ENCODE peak calls at places on chromosomes 6 and 20, in ten cellular contexts. One of them, this sample, is unnamed.
A peak's percentile ranks its signal among the peaks of the same experiment; 100 is the strongest.

GRCh38 chr20:363319-364078 is 16.6 kb downstream of the NRSN2 start:
- DNase-seq in suprapubic skin: no peak
- DNase-seq in stomach: no peak
- DNase-seq in CD8-positive, alpha-beta memory T cell: no peak
- DNase-seq in effector memory CD4-positive, alpha-beta T cell: no peak
- DNase-seq in H1: no peak
- DNase-seq in neuronal stem cell: no peak
- DNase-seq in heart right ventricle: no peak
- DNase-seq in IMR-90: peak; percentile 36
- DNase-seq in pancreas: peak; percentile 61
- DNase-seq in this sample: no peak

GRCh38 chr6:119207973-119208725 is 129.7 kb upstream of the FAM184A start:
- DNase-seq in suprapubic skin: no peak
- DNase-seq in stomach: no peak
- DNase-seq in CD8-positive, alpha-beta memory T cell: no peak
- DNase-seq in effector memory CD4-positive, alpha-beta T cell: no peak
- DNase-seq in H1: no peak
- DNase-seq in neuronal stem cell: no peak
- DNase-seq in heart right ventricle: no peak
- DNase-seq in IMR-90: peak; percentile 66
- DNase-seq in pancreas: no peak
- DNase-seq in this sample: no peak

GRCh38 chr6:55277628-55278003 is 49.7 kb upstream of the GFRAL start:
- DNase-seq in suprapubic skin: no peak
- DNase-seq in stomach: no peak
- DNase-seq in CD8-positive, alpha-beta memory T cell: no peak
- DNase-seq in effector memory CD4-positive, alpha-beta T cell: no peak
- DNase-seq in H1: no peak
- DNase-seq in neuronal stem cell: no peak
- DNase-seq in heart right ventricle: no peak
- DNase-seq in IMR-90: no peak
- DNase-seq in pancreas: no peak
- DNase-seq in this sample: no peak

GRCh38 chr20:9508240-9508661 is 6.1 kb upstream of the LAMP5 start:
- DNase-seq in suprapubic skin: no peak
- DNase-seq in stomach: no peak
- DNase-seq in CD8-positive, alpha-beta memory T cell: no peak
- DNase-seq in effector memory CD4-positive, alpha-beta T cell: no peak
- DNase-seq in H1: peak; percentile 64
- DNase-seq in neuronal stem cell: no peak
- DNase-seq in heart right ventricle: no peak
- DNase-seq in IMR-90: no peak
- DNase-seq in pancreas: no peak
- DNase-seq in this sample: no peak

GRCh38 chr20:16096756-16097326 is 476.4 kb downstream of the KIF16B start:
- DNase-seq in suprapubic skin: no peak
- DNase-seq in stomach: no peak
- DNase-seq in CD8-positive, alpha-beta memory T cell: no peak
- DNase-seq in effector memory CD4-positive, alpha-beta T cell: no peak
- DNase-seq in H1: no peak
- DNase-seq in neuronal stem cell: no peak
- DNase-seq in heart right ventricle: no peak
- DNase-seq in IMR-90: no peak
- DNase-seq in pancreas: no peak
- DNase-seq in this sample: no peak

GRCh38 chr20:36919715-36920333 is 31.7 kb downstream of the SAMHD1 start:
- DNase-seq in suprapubic skin: no peak
- DNase-seq in stomach: no peak
- DNase-seq in CD8-positive, alpha-beta memory T cell: peak; percentile 6
- DNase-seq in effector memory CD4-positive, alpha-beta T cell: no peak
- DNase-seq in H1: no peak
- DNase-seq in neuronal stem cell: peak; percentile 29
- DNase-seq in heart right ventricle: no peak
- DNase-seq in IMR-90: peak; percentile 74
- DNase-seq in pancreas: no peak
- DNase-seq in this sample: peak; percentile 58

GRCh38 chr6:8375916-8376315 is 59.4 kb downstream of the SLC35B3 start:
- DNase-seq in suprapubic skin: no peak
- DNase-seq in stomach: no peak
- DNase-seq in CD8-positive, alpha-beta memory T cell: no peak
- DNase-seq in effector memory CD4-positive, alpha-beta T cell: no peak
- DNase-seq in H1: no peak
- DNase-seq in neuronal stem cell: no peak
- DNase-seq in heart right ventricle: no peak
- DNase-seq in IMR-90: no peak
- DNase-seq in pancreas: no peak
- DNase-seq in this sample: no peak

GRCh38 chr6:136643850-136644596 is 93.8 kb upstream of the MAP7 start:
- DNase-seq in suprapubic skin: peak; percentile 90
- DNase-seq in stomach: peak; percentile 98
- DNase-seq in CD8-positive, alpha-beta memory T cell: peak; percentile 73
- DNase-seq in effector memory CD4-positive, alpha-beta T cell: peak; percentile 73
- DNase-seq in H1: peak; percentile 96
- DNase-seq in neuronal stem cell: peak; percentile 81
- DNase-seq in heart right ventricle: peak; percentile 84
- DNase-seq in IMR-90: peak; percentile 83
- DNase-seq in pancreas: peak; percentile 93
- DNase-seq in this sample: peak; percentile 68

GRCh38 chr6:170207586-170207985 is 83.3 kb downstream of the DLL1 start:
- DNase-seq in suprapubic skin: no peak
- DNase-seq in stomach: peak; percentile 8
- DNase-seq in CD8-positive, alpha-beta memory T cell: no peak
- DNase-seq in effector memory CD4-positive, alpha-beta T cell: no peak
- DNase-seq in H1: peak; percentile 30
- DNase-seq in neuronal stem cell: no peak
- DNase-seq in heart right ventricle: no peak
- DNase-seq in IMR-90: no peak
- DNase-seq in pancreas: no peak
- DNase-seq in this sample: no peak

GRCh38 chr6:159104163-159104885 is 59.5 kb upstream of the TAGAP start:
- DNase-seq in suprapubic skin: no peak
- DNase-seq in stomach: peak; percentile 76
- DNase-seq in CD8-positive, alpha-beta memory T cell: peak; percentile 64
- DNase-seq in effector memory CD4-positive, alpha-beta T cell: peak; percentile 64
- DNase-seq in H1: peak; percentile 85
- DNase-seq in neuronal stem cell: peak; percentile 45
- DNase-seq in heart right ventricle: peak; percentile 62
- DNase-seq in IMR-90: peak; percentile 45
- DNase-seq in pancreas: peak; percentile 85
- DNase-seq in this sample: peak; percentile 77

GRCh38 chr6:90021701-90022100 is 127.4 kb downstream of the GJA10 start:
- DNase-seq in suprapubic skin: no peak
- DNase-seq in stomach: no peak
- DNase-seq in CD8-positive, alpha-beta memory T cell: no peak
- DNase-seq in effector memory CD4-positive, alpha-beta T cell: no peak
- DNase-seq in H1: no peak
- DNase-seq in neuronal stem cell: no peak
- DNase-seq in heart right ventricle: no peak
- DNase-seq in IMR-90: no peak
- DNase-seq in pancreas: no peak
- DNase-seq in this sample: no peak

GRCh38 chr20:62382306-62383198 is 4.4 kb upstream of the RPS21 start:
- DNase-seq in suprapubic skin: no peak
- DNase-seq in stomach: peak; percentile 89
- DNase-seq in CD8-positive, alpha-beta memory T cell: peak; percentile 65
- DNase-seq in effector memory CD4-positive, alpha-beta T cell: peak; percentile 58
- DNase-seq in H1: peak; percentile 95
- DNase-seq in neuronal stem cell: peak; percentile 66
- DNase-seq in heart right ventricle: peak; percentile 76
- DNase-seq in IMR-90: peak; percentile 70
- DNase-seq in pancreas: peak; percentile 92
- DNase-seq in this sample: peak; percentile 77

GRCh38 chr6:50821431-50822077 is 2.9 kb downstream of the TFAP2B start:
- DNase-seq in suprapubic skin: no peak
- DNase-seq in stomach: no peak
- DNase-seq in CD8-positive, alpha-beta memory T cell: no peak
- DNase-seq in effector memory CD4-positive, alpha-beta T cell: no peak
- DNase-seq in H1: no peak
- DNase-seq in neuronal stem cell: no peak
- DNase-seq in heart right ventricle: no peak
- DNase-seq in IMR-90: no peak
- DNase-seq in pancreas: no peak
- DNase-seq in this sample: no peak

GRCh38 chr6:105844275-105844848 is 241.8 kb upstream of the PRDM1 start:
- DNase-seq in suprapubic skin: no peak
- DNase-seq in stomach: no peak
- DNase-seq in CD8-positive, alpha-beta memory T cell: no peak
- DNase-seq in effector memory CD4-positive, alpha-beta T cell: no peak
- DNase-seq in H1: no peak
- DNase-seq in neuronal stem cell: no peak
- DNase-seq in heart right ventricle: peak; percentile 58
- DNase-seq in IMR-90: peak; percentile 28
- DNase-seq in pancreas: no peak
- DNase-seq in this sample: no peak

GRCh38 chr6:122798099-122798641 is 9.1 kb downstream of the SMPDL3A start:
- DNase-seq in suprapubic skin: no peak
- DNase-seq in stomach: peak; percentile 78
- DNase-seq in CD8-positive, alpha-beta memory T cell: no peak
- DNase-seq in effector memory CD4-positive, alpha-beta T cell: no peak
- DNase-seq in H1: no peak
- DNase-seq in neuronal stem cell: no peak
- DNase-seq in heart right ventricle: no peak
- DNase-seq in IMR-90: peak; percentile 84
- DNase-seq in pancreas: peak; percentile 73
- DNase-seq in this sample: no peak

GRCh38 chr6:42295181-42295580 is 77.5 kb upstream of the MRPS10 start:
- DNase-seq in suprapubic skin: no peak
- DNase-seq in stomach: no peak
- DNase-seq in CD8-positive, alpha-beta memory T cell: no peak
- DNase-seq in effector memory CD4-positive, alpha-beta T cell: no peak
- DNase-seq in H1: no peak
- DNase-seq in neuronal stem cell: no peak
- DNase-seq in heart right ventricle: no peak
- DNase-seq in IMR-90: no peak
- DNase-seq in pancreas: no peak
- DNase-seq in this sample: no peak

GRCh38 chr20:19449051-19449450 is 236.6 kb downstream of the SLC24A3 start:
- DNase-seq in suprapubic skin: no peak
- DNase-seq in stomach: no peak
- DNase-seq in CD8-positive, alpha-beta memory T cell: no peak
- DNase-seq in effector memory CD4-positive, alpha-beta T cell: no peak
- DNase-seq in H1: no peak
- DNase-seq in neuronal stem cell: no peak
- DNase-seq in heart right ventricle: no peak
- DNase-seq in IMR-90: no peak
- DNase-seq in pancreas: no peak
- DNase-seq in this sample: no peak

GRCh38 chr6:148358196-148358785 is 15.7 kb downstream of the SASH1 start:
- DNase-seq in suprapubic skin: peak; percentile 73
- DNase-seq in stomach: no peak
- DNase-seq in CD8-positive, alpha-beta memory T cell: no peak
- DNase-seq in effector memory CD4-positive, alpha-beta T cell: no peak
- DNase-seq in H1: no peak
- DNase-seq in neuronal stem cell: no peak
- DNase-seq in heart right ventricle: no peak
- DNase-seq in IMR-90: peak; percentile 49
- DNase-seq in pancreas: no peak
- DNase-seq in this sample: peak; percentile 39

GRCh38 chr6:1381397-1382330 is 7.7 kb upstream of the FOXF2 start:
- DNase-seq in suprapubic skin: peak; percentile 68
- DNase-seq in stomach: peak; percentile 69
- DNase-seq in CD8-positive, alpha-beta memory T cell: peak; percentile 19
- DNase-seq in effector memory CD4-positive, alpha-beta T cell: peak; percentile 25
- DNase-seq in H1: peak; percentile 95
- DNase-seq in neuronal stem cell: peak; percentile 73
- DNase-seq in heart right ventricle: peak; percentile 55
- DNase-seq in IMR-90: no peak
- DNase-seq in pancreas: peak; percentile 79
- DNase-seq in this sample: no peak

GRCh38 chr20:14198416-14198815 is 139.0 kb downstream of the FLRT3 start:
- DNase-seq in suprapubic skin: no peak
- DNase-seq in stomach: no peak
- DNase-seq in CD8-positive, alpha-beta memory T cell: no peak
- DNase-seq in effector memory CD4-positive, alpha-beta T cell: no peak
- DNase-seq in H1: no peak
- DNase-seq in neuronal stem cell: no peak
- DNase-seq in heart right ventricle: no peak
- DNase-seq in IMR-90: no peak
- DNase-seq in pancreas: no peak
- DNase-seq in this sample: no peak

GRCh38 chr6:130041594-130041993 is 23.2 kb downstream of the L3MBTL3 start:
- DNase-seq in suprapubic skin: no peak
- DNase-seq in stomach: no peak
- DNase-seq in CD8-positive, alpha-beta memory T cell: no peak
- DNase-seq in effector memory CD4-positive, alpha-beta T cell: no peak
- DNase-seq in H1: no peak
- DNase-seq in neuronal stem cell: no peak
- DNase-seq in heart right ventricle: no peak
- DNase-seq in IMR-90: no peak
- DNase-seq in pancreas: no peak
- DNase-seq in this sample: no peak

GRCh38 chr6:152160346-152160745 is 352.9 kb downstream of the ESR1 start:
- DNase-seq in suprapubic skin: no peak
- DNase-seq in stomach: no peak
- DNase-seq in CD8-positive, alpha-beta memory T cell: no peak
- DNase-seq in effector memory CD4-positive, alpha-beta T cell: no peak
- DNase-seq in H1: no peak
- DNase-seq in neuronal stem cell: no peak
- DNase-seq in heart right ventricle: no peak
- DNase-seq in IMR-90: no peak
- DNase-seq in pancreas: no peak
- DNase-seq in this sample: no peak
- H3K4me3 ChIP-seq in suprapubic skin: no peak overlapping the region
- H3K4me3 ChIP-seq in stomach: no peak overlapping the region
- H3K4me3 ChIP-seq in CD8-positive, alpha-beta memory T cell: no peak overlapping the region
- H3K4me3 ChIP-seq in effector memory CD4-positive, alpha-beta T cell: no peak overlapping the region
- H3K4me3 ChIP-seq in H1: no peak overlapping the region
- H3K4me3 ChIP-seq in neuronal stem cell: no peak overlapping the region
- H3K4me3 ChIP-seq in heart right ventricle: no peak overlapping the region
- H3K4me3 ChIP-seq in IMR-90: no peak overlapping the region
- H3K4me3 ChIP-seq in pancreas: no peak overlapping the region
- H3K4me3 ChIP-seq in this sample: no peak overlapping the region

GRCh38 chr6:13702809-13703302 is 8.8 kb downstream of the RANBP9 start:
- DNase-seq in suprapubic skin: no peak
- DNase-seq in stomach: no peak
- DNase-seq in CD8-positive, alpha-beta memory T cell: no peak
- DNase-seq in effector memory CD4-positive, alpha-beta T cell: no peak
- DNase-seq in H1: no peak
- DNase-seq in neuronal stem cell: no peak
- DNase-seq in heart right ventricle: no peak
- DNase-seq in IMR-90: no peak
- DNase-seq in pancreas: no peak
- DNase-seq in this sample: no peak
- H3K4me1 ChIP-seq in suprapubic skin: peaks cover 29% of the 10 kb centered on the region
- H3K4me1 ChIP-seq in stomach: peaks cover 34% of the 10 kb centered on the region
- H3K4me1 ChIP-seq in CD8-positive, alpha-beta memory T cell: peaks cover 51% of the 10 kb centered on the region
- H3K4me1 ChIP-seq in effector memory CD4-positive, alpha-beta T cell: peaks cover 13% of the 10 kb centered on the region
- H3K4me1 ChIP-seq in H1: peaks cover 1% of the 10 kb centered on the region
- H3K4me1 ChIP-seq in neuronal stem cell: no peaks in the 10 kb centered on the region
- H3K4me1 ChIP-seq in heart right ventricle: peaks cover 27% of the 10 kb centered on the region
- H3K4me1 ChIP-seq in IMR-90: peaks cover 3% of the 10 kb centered on the region
- H3K4me1 ChIP-seq in pancreas: peaks cover 10% of the 10 kb centered on the region
- H3K4me1 ChIP-seq in this sample: peaks cover 80% of the 10 kb centered on the region

GRCh38 chr6:108027054-108027453 is 47.5 kb downstream of the OSTM1 start:
- DNase-seq in suprapubic skin: no peak
- DNase-seq in stomach: no peak
- DNase-seq in CD8-positive, alpha-beta memory T cell: no peak
- DNase-seq in effector memory CD4-positive, alpha-beta T cell: no peak
- DNase-seq in H1: no peak
- DNase-seq in neuronal stem cell: no peak
- DNase-seq in heart right ventricle: no peak
- DNase-seq in IMR-90: no peak
- DNase-seq in pancreas: no peak
- DNase-seq in this sample: no peak
- H3K27ac ChIP-seq in suprapubic skin: no peak overlapping the region
- H3K27ac ChIP-seq in stomach: no peak overlapping the region
- H3K27ac ChIP-seq in CD8-positive, alpha-beta memory T cell: no peak overlapping the region
- H3K27ac ChIP-seq in effector memory CD4-positive, alpha-beta T cell: no peak overlapping the region
- H3K27ac ChIP-seq in H1: no peak overlapping the region
- H3K27ac ChIP-seq in neuronal stem cell: no peak overlapping the region
- H3K27ac ChIP-seq in heart right ventricle: no peak overlapping the region
- H3K27ac ChIP-seq in IMR-90: no peak overlapping the region
- H3K27ac ChIP-seq in pancreas: no peak overlapping the region
- H3K27ac ChIP-seq in this sample: no peak overlapping the region

GRCh38 chr6:17475845-17476244 is 82.5 kb downstream of the CAP2 start:
- DNase-seq in suprapubic skin: no peak
- DNase-seq in stomach: no peak
- DNase-seq in CD8-positive, alpha-beta memory T cell: no peak
- DNase-seq in effector memory CD4-positive, alpha-beta T cell: no peak
- DNase-seq in H1: no peak
- DNase-seq in neuronal stem cell: no peak
- DNase-seq in heart right ventricle: no peak
- DNase-seq in IMR-90: no peak
- DNase-seq in pancreas: no peak
- DNase-seq in this sample: no peak
- H3K4me3 ChIP-seq in suprapubic skin: no peak overlapping the region
- H3K4me3 ChIP-seq in stomach: no peak overlapping the region
- H3K4me3 ChIP-seq in CD8-positive, alpha-beta memory T cell: no peak overlapping the region
- H3K4me3 ChIP-seq in effector memory CD4-positive, alpha-beta T cell: no peak overlapping the region
- H3K4me3 ChIP-seq in H1: no peak overlapping the region
- H3K4me3 ChIP-seq in neuronal stem cell: no peak overlapping the region
- H3K4me3 ChIP-seq in heart right ventricle: no peak overlapping the region
- H3K4me3 ChIP-seq in IMR-90: no peak overlapping the region
- H3K4me3 ChIP-seq in pancreas: no peak overlapping the region
- H3K4me3 ChIP-seq in this sample: no peak overlapping the region